ENCODE peak calls at places on chromosomes 13 and 19, in seven cellular contexts. O is AG09309, P is pancreas, W is osteoblast, K is choroid plexus epithelial cell, L is OCI-LY7, Q is uterus. V is an unnamed sample.
A peak's percentile ranks its signal among the peaks of the same experiment; 100 is the strongest.

GRCh38 chr13:113880651-113881611 is 17.1 kb upstream of the GAS6 start:
- DNase-seq in P (no peak), O (no peak), Q (no peak), W (peak; percentile 90), K (no peak), L (no peak), V (no peak)

GRCh38 chr19:16951529-16951928 is 62.7 kb downstream of the F2RL3 start:
- DNase-seq in Q (no peak), L (no peak), K (no peak), P (no peak), W (peak; percentile 62), O (no peak), V (no peak)

GRCh38 chr13:25249001-25249543 is 38.2 kb downstream of the MTMR6 start:
- DNase-seq in W (no peak), L (peak; percentile 49), K (peak; percentile 73), Q (no peak), P (no peak), O (peak; percentile 53), V (peak; percentile 24)

GRCh38 chr13:108700421-108701170 is 71.2 kb downstream of the MYO16 start:
- DNase-seq in W (no peak), P (no peak), O (no peak), L (no peak), Q (no peak), K (peak; percentile 96), V (peak; percentile 99)

GRCh38 chr13:39374741-39375189 is 228.2 kb downstream of the LHFPL6 start:
- DNase-seq in Q (no peak), P (no peak), L (no peak), W (no peak), O (no peak), K (no peak), V (no peak)

GRCh38 chr13:107203146-107203847 is 635.4 kb upstream of the ARGLU1 start:
- DNase-seq in O (no peak), Q (no peak), L (peak; percentile 1), P (no peak), K (peak; percentile 39), W (no peak), V (no peak)

GRCh38 chr19:8363803-8364771 is at the start of gene ANGPTL4:
- DNase-seq in P (peak; percentile 79), Q (peak; percentile 80), W (peak; percentile 91), L (no peak), O (no peak), K (peak; percentile 81), V (no peak)

GRCh38 chr13:114131581-114132418 is 623 bp downstream of the RASA3 start:
- DNase-seq in Q (peak; percentile 37), W (peak; percentile 95), L (no peak), O (no peak), K (peak; percentile 50), P (no peak), V (no peak)

GRCh38 chr19:11016591-11016990 is 55.8 kb downstream of the SMARCA4 start:
- DNase-seq in Q (no peak), O (no peak), W (peak; percentile 90), L (no peak), K (no peak), P (no peak), V (no peak)

GRCh38 chr19:35363711-35364425 is 5.6 kb downstream of the FFAR3 start:
- DNase-seq in W (no peak), L (no peak), Q (no peak), K (no peak), P (no peak), O (no peak), V (no peak)

GRCh38 chr19:4713384-4713951 is 10.2 kb downstream of the DPP9 start:
- DNase-seq in O (peak; percentile 94), L (no peak), W (peak; percentile 100), P (no peak), K (peak; percentile 95), Q (peak; percentile 84), V (peak; percentile 79)

GRCh38 chr19:51098366-51099069 is 9.7 kb downstream of the CTU1 start:
- DNase-seq in O (no peak), K (peak; percentile 52), P (no peak), L (no peak), W (peak; percentile 43), Q (no peak), V (no peak)
- TF ChIP-seq CTCF in O (no peak), K (no peak), P (no peak), L (no peak), W (no peak), Q (no peak), V (no peak)

GRCh38 chr13:28408235-28408848 is 86.6 kb downstream of the FLT1 start:
- DNase-seq in W (no peak), O (no peak), K (peak; percentile 6), P (no peak), L (no peak), Q (peak; percentile 23), V (no peak)
- TF ChIP-seq CTCF in W (no peak), O (no peak), K (no peak), P (no peak), L (no peak), Q (no peak), V (no peak)

GRCh38 chr19:41689993-41690800 is 2.1 kb upstream of the CEACAM7 start:
- DNase-seq in O (no peak), P (no peak), K (no peak), W (no peak), Q (no peak), L (no peak), V (no peak)
- TF ChIP-seq CTCF in O (no peak), P (no peak), K (no peak), W (no peak), Q (no peak), L (no peak), V (no peak)

GRCh38 chr19:52942371-52943133 is 19.3 kb upstream of the ZNF888 start:
- DNase-seq in Q (peak; percentile 98), L (peak; percentile 90), O (no peak), W (peak; percentile 74), K (peak; percentile 75), P (peak; percentile 93), V (no peak)
- TF ChIP-seq CTCF in Q (no peak), L (no peak), O (no peak), W (no peak), K (no peak), P (no peak), V (no peak)

DNA sequence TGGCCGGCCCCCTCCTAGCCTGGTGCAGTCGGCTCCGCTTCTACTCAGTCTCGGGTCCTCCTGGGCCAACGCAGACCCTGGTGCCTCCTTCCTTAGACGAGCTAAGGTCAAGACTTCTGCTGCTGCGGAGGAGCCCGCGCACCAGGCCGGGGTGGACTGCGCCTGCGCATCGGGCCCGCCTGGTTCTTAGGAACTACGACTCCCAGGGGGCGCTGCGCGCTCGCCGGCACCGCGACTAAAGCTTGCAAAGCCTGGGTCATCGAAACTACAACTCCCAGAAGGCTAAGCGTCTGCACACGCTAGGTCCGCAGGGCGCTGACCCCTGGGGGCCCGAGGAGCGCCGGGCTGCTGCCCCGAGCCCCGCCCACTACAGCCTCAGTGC is at the start of gene ZNF835:
- DNase-seq in O (no peak), Q (peak; percentile 93), K (peak; percentile 38), P (peak; percentile 84), W (peak; percentile 95), L (no peak), V (peak; percentile 0)
- TF ChIP-seq CTCF in O (no peak), Q (peak; percentile 29), K (no peak), P (no peak), W (no peak), L (no peak), V (no peak)

GRCh38 chr13:73057284-73058025 is 1.4 kb upstream of the KLF5 start:
- DNase-seq in P (no peak), K (no peak), O (no peak), L (no peak), W (peak; percentile 50), Q (no peak), V (no peak)

GRCh38 chr13:73060251-73061160 is 1.7 kb downstream of the KLF5 start:
- DNase-seq in P (peak; percentile 9), O (peak; percentile 53), K (peak; percentile 55), L (no peak), Q (peak; percentile 19), W (peak; percentile 94), V (peak; percentile 27)

GRCh38 chr13:73058432-73058740 is 419 bp upstream of the KLF5 start:
- DNase-seq in O (no peak), K (no peak), W (no peak), Q (no peak), P (no peak), L (no peak), V (no peak)

GRCh38 chr13:73059460-73060250 is 850 bp downstream of the KLF5 start:
- DNase-seq in O (no peak), P (peak; percentile 81), K (peak; percentile 29), W (peak; percentile 56), L (peak; percentile 20), Q (peak; percentile 31), V (no peak)

DNA sequence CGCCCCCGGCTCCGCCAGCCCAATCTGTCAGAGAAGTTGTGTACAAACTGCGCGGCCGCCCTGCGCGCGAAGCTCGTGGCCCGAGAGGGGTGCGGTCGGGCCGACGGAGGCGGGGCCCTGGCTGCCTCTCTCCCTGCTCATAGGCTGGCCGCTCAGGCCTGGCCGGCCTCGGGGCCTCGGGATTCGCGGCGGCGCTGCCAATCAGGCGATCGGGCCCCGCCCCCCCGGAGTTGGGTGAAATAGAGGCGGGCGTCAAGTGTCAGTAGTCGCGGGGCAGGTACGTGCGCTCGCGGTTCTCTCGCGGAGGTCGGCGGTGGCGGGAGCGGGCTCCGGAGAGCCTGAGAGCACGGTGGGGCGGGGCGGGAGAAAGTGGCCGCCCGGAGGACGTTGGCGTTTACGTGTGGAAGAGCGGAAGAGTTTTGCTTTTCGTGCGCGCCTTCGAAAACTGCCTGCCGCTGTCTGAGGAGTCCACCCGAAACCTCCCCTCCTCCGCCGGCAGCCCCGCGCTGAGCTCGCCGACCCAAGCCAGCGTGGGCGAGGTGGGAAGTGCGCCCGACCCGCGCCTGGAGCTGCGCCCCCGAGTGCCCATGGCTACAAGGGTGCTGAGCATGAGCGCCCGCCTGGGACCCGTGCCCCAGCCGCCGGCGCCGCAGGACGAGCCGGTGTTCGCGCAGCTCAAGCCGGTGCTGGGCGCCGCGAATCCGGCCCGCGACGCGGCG is at the start of gene KLF5:
- DNase-seq in Q (peak; percentile 96), K (peak; percentile 94), O (peak; percentile 77), W (peak; percentile 99), L (peak; percentile 82), P (peak; percentile 97), V (peak; percentile 81)
- TF ChIP-seq CTCF in Q (no peak), K (no peak), O (no peak), W (no peak), L (no peak), P (no peak), V (no peak)